ENCODE peak calls at places on chromosomes 7 and 10, in four cellular contexts. One of them, this sample, is unnamed.

GRCh38 chr7:105210721-105211205 is 178.0 kb downstream of the SRPK2 start:
- DNase-seq in brain microvascular endothelial cell: no peak
- DNase-seq in SK-N-SH: no peak
- DNase-seq in Peyer's patch: no peak
- DNase-seq in this sample: no peak

GRCh38 chr7:109694122-109694521 is 1124.4 kb downstream of the DNAJB9 start:
- DNase-seq in brain microvascular endothelial cell: no peak
- DNase-seq in SK-N-SH: peak; percentile 68
- DNase-seq in Peyer's patch: no peak
- DNase-seq in this sample: no peak

GRCh38 chr10:96043157-96043894 is at the start of gene CCNJ:
- DNase-seq in brain microvascular endothelial cell: peak; percentile 81
- DNase-seq in SK-N-SH: peak; percentile 99
- DNase-seq in Peyer's patch: peak; percentile 92
- DNase-seq in this sample: peak; percentile 47

GRCh38 chr10:22022257-22023051 is 18.9 kb upstream of the DNAJC1 start:
- DNase-seq in brain microvascular endothelial cell: no peak
- DNase-seq in SK-N-SH: peak; percentile 28
- DNase-seq in Peyer's patch: no peak
- DNase-seq in this sample: no peak

GRCh38 chr7:87159538-87159937 is 7.3 kb downstream of the DMTF1 start:
- DNase-seq in brain microvascular endothelial cell: no peak
- DNase-seq in SK-N-SH: no peak
- DNase-seq in Peyer's patch: no peak
- DNase-seq in this sample: no peak

GRCh38 chr7:82319674-82320118 is 123.9 kb downstream of the CACNA2D1 start:
- DNase-seq in brain microvascular endothelial cell: peak; percentile 84
- DNase-seq in SK-N-SH: peak; percentile 83
- DNase-seq in Peyer's patch: no peak
- DNase-seq in this sample: peak; percentile 74

GRCh38 chr10:123331438-123331837 is 177.2 kb downstream of the BUB3 start:
- DNase-seq in brain microvascular endothelial cell: no peak
- DNase-seq in SK-N-SH: no peak
- DNase-seq in Peyer's patch: no peak
- DNase-seq in this sample: no peak

GRCh38 chr7:167976-168791 is 24.2 kb upstream of the FAM20C start:
- DNase-seq in brain microvascular endothelial cell: no peak
- DNase-seq in SK-N-SH: no peak
- DNase-seq in Peyer's patch: no peak
- DNase-seq in this sample: no peak

GRCh38 chr10:50605280-50606270 is 18.2 kb downstream of the SGMS1 start:
- DNase-seq in brain microvascular endothelial cell: peak; percentile 92
- DNase-seq in SK-N-SH: no peak
- DNase-seq in Peyer's patch: no peak
- DNase-seq in this sample: peak; percentile 93

GRCh38 chr10:98353105-98353504 is 61.9 kb downstream of the PYROXD2 start:
- DNase-seq in brain microvascular endothelial cell: no peak
- DNase-seq in SK-N-SH: no peak
- DNase-seq in Peyer's patch: no peak
- DNase-seq in this sample: no peak

GRCh38 chr7:136687693-136688322 is 180.6 kb upstream of the CHRM2 start:
- DNase-seq in brain microvascular endothelial cell: peak; percentile 34
- DNase-seq in SK-N-SH: peak; percentile 33
- DNase-seq in Peyer's patch: no peak
- DNase-seq in this sample: no peak

GRCh38 chr7:137772748-137773147 is 74.0 kb downstream of the DGKI start:
- DNase-seq in brain microvascular endothelial cell: peak; percentile 90
- DNase-seq in SK-N-SH: no peak
- DNase-seq in Peyer's patch: no peak
- DNase-seq in this sample: peak; percentile 38

GRCh38 chr7:108166687-108167086 is 36.5 kb upstream of the LAMB4 start:
- DNase-seq in brain microvascular endothelial cell: no peak
- DNase-seq in SK-N-SH: no peak
- DNase-seq in Peyer's patch: no peak
- DNase-seq in this sample: no peak

GRCh38 chr7:26156454-26157365 is 4.7 kb downstream of the NFE2L3 start:
- DNase-seq in brain microvascular endothelial cell: peak; percentile 95
- DNase-seq in SK-N-SH: no peak
- DNase-seq in Peyer's patch: no peak
- DNase-seq in this sample: peak; percentile 40

GRCh38 chr7:10720042-10720441 is 253.6 kb upstream of the PHF14 start:
- DNase-seq in brain microvascular endothelial cell: no peak
- DNase-seq in SK-N-SH: no peak
- DNase-seq in Peyer's patch: no peak
- DNase-seq in this sample: no peak

GRCh38 chr7:149125864-149126661 is at the start of gene ZNF425:
- DNase-seq in brain microvascular endothelial cell: peak; percentile 69
- DNase-seq in SK-N-SH: peak; percentile 99
- DNase-seq in Peyer's patch: peak; percentile 97
- DNase-seq in this sample: peak; percentile 52

GRCh38 chr7:48042216-48042615 is 6.9 kb downstream of the C7orf57 start:
- DNase-seq in brain microvascular endothelial cell: peak; percentile 11
- DNase-seq in SK-N-SH: no peak
- DNase-seq in Peyer's patch: no peak
- DNase-seq in this sample: no peak

GRCh38 chr7:11552676-11553075 is 279.3 kb downstream of the THSD7A start:
- DNase-seq in brain microvascular endothelial cell: no peak
- DNase-seq in SK-N-SH: no peak
- DNase-seq in Peyer's patch: no peak
- DNase-seq in this sample: no peak

GRCh38 chr10:55704950-55705349 is 656.1 kb downstream of the ZWINT start:
- DNase-seq in brain microvascular endothelial cell: no peak
- DNase-seq in SK-N-SH: no peak
- DNase-seq in Peyer's patch: no peak
- DNase-seq in this sample: no peak

GRCh38 chr10:21427804-21428481 is 97.5 kb downstream of the SKIDA1 start:
- DNase-seq in brain microvascular endothelial cell: peak; percentile 18
- DNase-seq in SK-N-SH: no peak
- DNase-seq in Peyer's patch: no peak
- DNase-seq in this sample: no peak

GRCh38 chr7:260441-261281 is 29.3 kb upstream of the FOXL3 start:
- DNase-seq in brain microvascular endothelial cell: no peak
- DNase-seq in SK-N-SH: no peak
- DNase-seq in Peyer's patch: peak; percentile 63
- DNase-seq in this sample: no peak

GRCh38 chr7:155505422-155505793 is 41.0 kb downstream of the CNPY1 start:
- DNase-seq in brain microvascular endothelial cell: no peak
- DNase-seq in SK-N-SH: no peak
- DNase-seq in Peyer's patch: no peak
- DNase-seq in this sample: no peak

GRCh38 chr7:36264123-36264916 is 111.3 kb downstream of the EEPD1 start:
- DNase-seq in brain microvascular endothelial cell: no peak
- DNase-seq in SK-N-SH: peak; percentile 21
- DNase-seq in Peyer's patch: no peak
- DNase-seq in this sample: no peak

GRCh38 chr7:147492621-147493020 is 1097.9 kb upstream of the C7orf33 start:
- DNase-seq in brain microvascular endothelial cell: peak; percentile 67
- DNase-seq in SK-N-SH: no peak
- DNase-seq in Peyer's patch: no peak
- DNase-seq in this sample: peak; percentile 46

GRCh38 chr7:123417580-123417979 is 116.8 kb downstream of the IQUB start:
- DNase-seq in brain microvascular endothelial cell: no peak
- DNase-seq in SK-N-SH: no peak
- DNase-seq in Peyer's patch: no peak
- DNase-seq in this sample: no peak

GRCh38 chr7:21368317-21368716 is 59.6 kb upstream of the SP4 start:
- DNase-seq in brain microvascular endothelial cell: no peak
- DNase-seq in SK-N-SH: no peak
- DNase-seq in Peyer's patch: no peak
- DNase-seq in this sample: no peak

GRCh38 chr10:25065761-25066476 is 49.5 kb downstream of the THNSL1 start:
- DNase-seq in brain microvascular endothelial cell: no peak
- DNase-seq in SK-N-SH: no peak
- DNase-seq in Peyer's patch: no peak
- DNase-seq in this sample: no peak

GRCh38 chr10:75593690-75594556 is 162.5 kb downstream of the LRMDA start:
- DNase-seq in brain microvascular endothelial cell: no peak
- DNase-seq in SK-N-SH: no peak
- DNase-seq in Peyer's patch: no peak
- DNase-seq in this sample: no peak

GRCh38 chr10:91556691-91557529 is 76.0 kb downstream of the PPP1R3C start:
- DNase-seq in brain microvascular endothelial cell: no peak
- DNase-seq in SK-N-SH: no peak
- DNase-seq in Peyer's patch: no peak
- DNase-seq in this sample: no peak

GRCh38 chr7:128304212-128304611 is 39.5 kb downstream of the RBM28 start:
- DNase-seq in brain microvascular endothelial cell: no peak
- DNase-seq in SK-N-SH: no peak
- DNase-seq in Peyer's patch: no peak
- DNase-seq in this sample: no peak

GRCh38 chr10:22550732-22551131 is 163.6 kb downstream of the PIP4K2A start:
- DNase-seq in brain microvascular endothelial cell: peak; percentile 26
- DNase-seq in SK-N-SH: peak; percentile 69
- DNase-seq in Peyer's patch: no peak
- DNase-seq in this sample: no peak

GRCh38 chr7:73770002-73770859 is at the start of gene CLDN3:
- DNase-seq in brain microvascular endothelial cell: no peak
- DNase-seq in SK-N-SH: peak; percentile 82
- DNase-seq in Peyer's patch: peak; percentile 97
- DNase-seq in this sample: no peak

GRCh38 chr7:35277359-35277758 is 23.5 kb upstream of the TBX20 start:
- DNase-seq in brain microvascular endothelial cell: no peak
- DNase-seq in SK-N-SH: no peak
- DNase-seq in Peyer's patch: no peak
- DNase-seq in this sample: no peak

GRCh38 chr10:16545126-16545736 is 23.6 kb upstream of the C1QL3 start:
- DNase-seq in brain microvascular endothelial cell: peak; percentile 24
- DNase-seq in SK-N-SH: peak; percentile 50
- DNase-seq in Peyer's patch: no peak
- DNase-seq in this sample: peak; percentile 8

GRCh38 chr7:107712025-107712424 is 31.9 kb upstream of the CBLL1 start:
- DNase-seq in brain microvascular endothelial cell: no peak
- DNase-seq in SK-N-SH: no peak
- DNase-seq in Peyer's patch: no peak
- DNase-seq in this sample: no peak

GRCh38 chr7:143048827-143049226 is 3.3 kb upstream of the OR6V1 start:
- DNase-seq in brain microvascular endothelial cell: no peak
- DNase-seq in SK-N-SH: no peak
- DNase-seq in Peyer's patch: no peak
- DNase-seq in this sample: no peak

GRCh38 chr7:24718431-24718831 is 38.8 kb downstream of the GSDME start:
- DNase-seq in brain microvascular endothelial cell: no peak
- DNase-seq in SK-N-SH: no peak
- DNase-seq in Peyer's patch: no peak
- DNase-seq in this sample: no peak

GRCh38 chr7:143216151-143216550 is 5.7 kb upstream of the TAS2R40 start:
- DNase-seq in brain microvascular endothelial cell: peak; percentile 83
- DNase-seq in SK-N-SH: no peak
- DNase-seq in Peyer's patch: no peak
- DNase-seq in this sample: peak; percentile 5

GRCh38 chr7:1434165-1434718 is 25.0 kb downstream of the MICALL2 start:
- DNase-seq in brain microvascular endothelial cell: no peak
- DNase-seq in SK-N-SH: no peak
- DNase-seq in Peyer's patch: no peak
- DNase-seq in this sample: no peak

GRCh38 chr7:1431226-1431625 is 28.0 kb downstream of the MICALL2 start:
- DNase-seq in brain microvascular endothelial cell: no peak
- DNase-seq in SK-N-SH: no peak
- DNase-seq in Peyer's patch: no peak
- DNase-seq in this sample: no peak

GRCh38 chr7:1431644-1432380 is 27.5 kb downstream of the MICALL2 start:
- DNase-seq in brain microvascular endothelial cell: no peak
- DNase-seq in SK-N-SH: no peak
- DNase-seq in Peyer's patch: no peak
- DNase-seq in this sample: no peak

GRCh38 chr7:1433128-1433920 is 25.9 kb downstream of the MICALL2 start:
- DNase-seq in brain microvascular endothelial cell: no peak
- DNase-seq in SK-N-SH: no peak
- DNase-seq in Peyer's patch: no peak
- DNase-seq in this sample: no peak

DNA sequence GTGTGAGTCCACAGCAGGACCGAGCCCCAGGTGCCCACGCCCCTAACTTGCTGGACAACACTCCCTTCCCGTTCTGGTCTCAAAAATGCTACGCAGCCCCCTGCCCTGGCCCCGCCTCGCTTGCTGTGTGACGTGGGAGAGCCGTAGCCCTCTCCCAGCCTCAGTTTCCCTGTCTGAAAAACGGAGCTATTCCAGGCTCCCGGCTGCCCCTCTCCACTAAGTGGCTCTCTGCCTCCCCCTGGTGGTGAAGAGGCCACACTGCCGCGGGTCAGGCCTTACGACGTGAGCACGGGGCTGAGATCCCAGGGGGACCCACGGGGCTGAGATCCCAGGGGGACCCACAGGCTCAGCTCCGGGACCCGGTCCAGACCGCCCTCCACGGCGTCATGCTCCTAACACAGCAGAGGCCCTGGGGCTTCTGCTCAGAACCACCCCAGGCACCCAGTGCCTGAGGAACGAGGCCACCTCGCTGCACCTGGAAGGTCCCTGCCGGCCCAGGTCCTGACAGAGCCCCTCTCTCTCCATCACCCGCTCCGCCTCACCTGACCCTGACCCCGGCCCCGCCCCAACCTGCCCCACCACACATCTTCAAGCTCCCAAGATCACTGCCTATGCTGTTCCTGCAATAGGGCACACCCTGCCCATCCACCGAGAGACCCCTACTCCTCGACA is 26.7 kb downstream of the MICALL2 start:
- DNase-seq in brain microvascular endothelial cell: peak; percentile 14
- DNase-seq in SK-N-SH: peak; percentile 94
- DNase-seq in Peyer's patch: peak; percentile 83
- DNase-seq in this sample: no peak
- H3K4me3 ChIP-seq in brain microvascular endothelial cell: no peak overlapping the region
- H3K4me3 ChIP-seq in SK-N-SH: no peak overlapping the region
- H3K4me3 ChIP-seq in Peyer's patch: no peak overlapping the region
- H3K4me3 ChIP-seq in this sample: no peak overlapping the region

DNA sequence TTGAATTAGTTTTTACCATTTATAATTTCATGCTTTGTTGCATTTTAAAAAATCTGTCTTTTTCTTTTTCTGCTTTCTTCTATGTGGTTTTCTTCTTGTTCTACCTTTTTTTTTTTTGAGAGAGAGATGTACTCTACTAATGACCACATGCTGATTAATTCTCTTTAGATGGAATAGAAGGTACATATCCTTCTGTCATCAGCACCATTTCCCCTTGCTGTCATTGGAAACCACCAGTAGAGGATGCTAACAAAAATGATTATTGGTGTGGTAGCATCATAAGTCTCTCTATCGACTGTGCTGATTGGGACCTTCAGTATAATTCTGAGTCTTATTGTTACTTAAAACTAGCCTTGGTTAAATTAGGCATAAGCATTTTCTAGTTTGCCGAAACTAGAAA is 3.6 kb downstream of the ZEB1 start:
- DNase-seq in brain microvascular endothelial cell: no peak
- DNase-seq in SK-N-SH: peak; percentile 32
- DNase-seq in Peyer's patch: no peak
- DNase-seq in this sample: no peak
- TF ChIP-seq CTCF in brain microvascular endothelial cell: peak; percentile 34
- TF ChIP-seq CTCF in SK-N-SH: peak; percentile 49
- TF ChIP-seq CTCF in Peyer's patch: no peak
- TF ChIP-seq CTCF in this sample: peak; percentile 44

GRCh38 chr7:2362385-2363088 is 7.9 kb downstream of the EIF3B start:
- DNase-seq in brain microvascular endothelial cell: no peak
- DNase-seq in SK-N-SH: no peak
- DNase-seq in Peyer's patch: no peak
- DNase-seq in this sample: no peak
- H3K4me3 ChIP-seq in brain microvascular endothelial cell: no peak overlapping the region
- H3K4me3 ChIP-seq in SK-N-SH: no peak overlapping the region
- H3K4me3 ChIP-seq in Peyer's patch: no peak overlapping the region
- H3K4me3 ChIP-seq in this sample: no peak overlapping the region

GRCh38 chr10:26448706-26449435 is 10.7 kb downstream of the APBB1IP start:
- DNase-seq in brain microvascular endothelial cell: no peak
- DNase-seq in SK-N-SH: no peak
- DNase-seq in Peyer's patch: no peak
- DNase-seq in this sample: no peak
- TF ChIP-seq CTCF in brain microvascular endothelial cell: no peak
- TF ChIP-seq CTCF in SK-N-SH: no peak
- TF ChIP-seq CTCF in Peyer's patch: no peak
- TF ChIP-seq CTCF in this sample: no peak